ENCODE peak calls at places on chromosomes 13 and 19, in ten cellular contexts. C is H54; X is T-cell; M is stimulated activated CD8-positive, alpha-beta memory T cell treated with anti-CD3 and anti-CD28 coated beads, Interleukin-7, amount 100 ng/mL, for 24 hours; Y is prostate gland; W is mesendoderm; F is RCC 7860; E is immature natural killer cell; J is activated CD8-positive, alpha-beta memory T cell treated with anti-CD3 and anti-CD28 coated beads for 1 hour; L is stimulated activated CD4-positive, alpha-beta T cell treated with anti-CD3 and anti-CD28 coated beads, TNF-alpha, amount 100 ng/mL, for 24 hours. G is an unnamed sample.

GRCh38 chr13:71864094-71864980 is 2.7 kb downstream of the DACH1 start:
- DNase-seq in C (no peak), X (no peak), W (peak), F (no peak), E (no peak), Y (peak), L (no peak), J (no peak), M (no peak), G (no peak)

GRCh38 chr13:109669956-109670355 is 116.4 kb downstream of the IRS2 start:
- DNase-seq in F (no peak), L (no peak), E (no peak), C (no peak), X (no peak), W (no peak), J (no peak), M (no peak), Y (no peak), G (no peak)

GRCh38 chr19:55437410-55437809 is 5.7 kb downstream of the SHISA7 start:
- DNase-seq in Y (no peak), L (no peak), W (peak), X (no peak), M (no peak), E (no peak), J (no peak), F (peak), C (peak), G (no peak)

GRCh38 chr19:2039959-2040646 is 10.9 kb downstream of the MKNK2 start:
- DNase-seq in F (no peak), J (no peak), M (no peak), E (no peak), X (no peak), Y (peak), C (no peak), W (no peak), L (no peak), G (no peak)

GRCh38 chr19:18089726-18090125 is 3.0 kb upstream of the IL12RB1 start:
- DNase-seq in M (no peak), F (no peak), X (no peak), L (no peak), C (no peak), J (no peak), Y (no peak), E (no peak), W (no peak), G (no peak)

GRCh38 chr13:110136660-110137585 is 170.0 kb downstream of the COL4A1 start:
- DNase-seq in L (no peak), F (no peak), W (peak), J (no peak), Y (no peak), E (no peak), M (no peak), X (no peak), C (no peak), G (no peak)

GRCh38 chr13:70758932-70759331 is 650.7 kb upstream of the KLHL1 start:
- DNase-seq in M (no peak), C (no peak), E (no peak), F (no peak), Y (no peak), J (no peak), L (no peak), X (no peak), W (no peak), G (no peak)

GRCh38 chr19:35710784-35711723 is 6.7 kb downstream of the ZBTB32 start:
- DNase-seq in L (peak), C (no peak), F (no peak), J (no peak), X (no peak), W (no peak), M (no peak), E (no peak), Y (no peak), G (no peak)

GRCh38 chr19:29001006-29001921 is 211.7 kb downstream of the UQCRFS1 start:
- DNase-seq in F (no peak), J (no peak), W (peak), C (no peak), Y (no peak), M (no peak), L (no peak), X (no peak), E (no peak), G (no peak)

GRCh38 chr13:59666504-59666903 is 497.2 kb downstream of the DIAPH3 start:
- DNase-seq in X (no peak), E (no peak), C (no peak), F (no peak), W (no peak), Y (no peak), L (no peak), J (no peak), M (no peak), G (no peak)

GRCh38 chr13:94706101-94706853 is 6.1 kb downstream of the SOX21 start:
- DNase-seq in X (no peak), W (no peak), C (no peak), L (no peak), J (no peak), E (no peak), F (no peak), Y (no peak), M (no peak), G (no peak)

GRCh38 chr19:45800009-45800553 is 7.4 kb upstream of the DMWD start:
- DNase-seq in E (no peak), C (no peak), M (no peak), L (no peak), X (no peak), W (peak), J (no peak), Y (no peak), F (peak), G (no peak)

GRCh38 chr19:12938536-12939291 is at the start of gene CALR:
- DNase-seq in Y (no peak), M (no peak), E (no peak), C (no peak), X (peak), J (no peak), L (no peak), W (peak), F (no peak), G (peak)

GRCh38 chr19:14517840-14518505 is at the start of gene DNAJB1:
- DNase-seq in E (peak), X (peak), F (peak), C (peak), M (no peak), Y (peak), J (peak), W (peak), L (no peak), G (peak)